ENCODE peak calls at places on chromosomes 4 and X, in eight cellular contexts. C, V, B, F, Q, M, L and U are unnamed samples.

GRCh38 chrX:72052415-72053090 is 79.2 kb downstream of the RTL5 start:
- DNase-seq in C (no peak), V (peak), B (no peak), F (no peak), Q (no peak), M (peak), L (no peak), U (no peak)

GRCh38 chr4:53935780-53936179 is 128.6 kb downstream of the CHIC2 start:
- DNase-seq in C (no peak), V (no peak), B (no peak), F (no peak), Q (no peak), M (peak), L (no peak), U (peak)

GRCh38 chrX:39975094-39975865 is 122.5 kb downstream of the BCOR start:
- DNase-seq in C (no peak), V (peak), B (no peak), F (no peak), Q (no peak), M (no peak), L (no peak), U (no peak)

GRCh38 chr4:6331018-6331417 is 61.4 kb downstream of the WFS1 start:
- DNase-seq in C (no peak), V (no peak), B (peak), F (no peak), Q (no peak), M (no peak), L (peak), U (no peak)

GRCh38 chrX:79366556-79366887 is 612 bp downstream of the ITM2A start:
- DNase-seq in C (no peak), V (no peak), B (no peak), F (no peak), Q (no peak), M (no peak), L (no peak), U (no peak)

GRCh38 chrX:51461053-51462050 is 35.0 kb downstream of the NUDT11 start:
- DNase-seq in C (no peak), V (no peak), B (peak), F (no peak), Q (no peak), M (no peak), L (peak), U (peak)

GRCh38 chr4:109559625-109559982 is 442 bp upstream of the MCUB start:
- DNase-seq in C (no peak), V (peak), B (no peak), F (no peak), Q (no peak), M (no peak), L (peak), U (no peak)

GRCh38 chrX:15214614-15215013 is 55.3 kb downstream of the ASB9 start:
- DNase-seq in C (no peak), V (no peak), B (no peak), F (no peak), Q (no peak), M (no peak), L (no peak), U (no peak)

GRCh38 chrX:37349131-37350033 is at the start of gene PRRG1:
- DNase-seq in C (no peak), V (peak), B (no peak), F (peak), Q (no peak), M (peak), L (no peak), U (peak)

GRCh38 chr4:146333187-146333894 is 119.0 kb downstream of the REELD1 start:
- DNase-seq in C (no peak), V (peak), B (peak), F (no peak), Q (no peak), M (peak), L (peak), U (peak)

GRCh38 chrX:10514891-10515290 is 105.5 kb downstream of the MID1 start:
- DNase-seq in C (no peak), V (no peak), B (no peak), F (no peak), Q (no peak), M (no peak), L (no peak), U (no peak)

GRCh38 chr4:73609688-73610087 is 10.5 kb downstream of the RASSF6 start:
- DNase-seq in C (no peak), V (no peak), B (no peak), F (no peak), Q (no peak), M (no peak), L (no peak), U (no peak)

GRCh38 chr4:184645904-184646610 is 3.2 kb downstream of the CASP3 start:
- DNase-seq in C (no peak), V (no peak), B (no peak), F (no peak), Q (no peak), M (no peak), L (no peak), U (no peak)

GRCh38 chr4:87141428-87141827 is 79.0 kb downstream of the KLHL8 start:
- DNase-seq in C (no peak), V (no peak), B (no peak), F (no peak), Q (no peak), M (no peak), L (no peak), U (no peak)

GRCh38 chrX:38561951-38562719 is 793 bp downstream of the TSPAN7 start:
- DNase-seq in C (no peak), V (peak), B (no peak), F (peak), Q (no peak), M (no peak), L (peak), U (no peak)

GRCh38 chr4:97627785-97628184 is 515.5 kb downstream of the STPG2 start:
- DNase-seq in C (no peak), V (no peak), B (no peak), F (no peak), Q (no peak), M (no peak), L (no peak), U (no peak)

GRCh38 chr4:41530741-41531140 is 7.2 kb upstream of the LIMCH1 start:
- DNase-seq in C (no peak), V (no peak), B (no peak), F (no peak), Q (no peak), M (no peak), L (no peak), U (no peak)

GRCh38 chr4:7045961-7046921 is 3.1 kb downstream of the TADA2B start:
- DNase-seq in C (no peak), V (no peak), B (no peak), F (no peak), Q (no peak), M (no peak), L (peak), U (no peak)

GRCh38 chr4:153137677-153138630 is 66.3 kb upstream of the TRIM2 start:
- DNase-seq in C (no peak), V (peak), B (no peak), F (no peak), Q (no peak), M (no peak), L (no peak), U (no peak)

GRCh38 chr4:27049101-27049829 is 188.6 kb downstream of the STIM2 start:
- DNase-seq in C (no peak), V (no peak), B (no peak), F (no peak), Q (no peak), M (no peak), L (no peak), U (no peak)

GRCh38 chr4:115361781-115362180 is 248.4 kb upstream of the NDST4 start:
- DNase-seq in C (no peak), V (no peak), B (no peak), F (no peak), Q (no peak), M (no peak), L (no peak), U (no peak)

GRCh38 chr4:85557016-85557901 is 82.3 kb downstream of the ARHGAP24 start:
- DNase-seq in C (no peak), V (no peak), B (peak), F (no peak), Q (no peak), M (no peak), L (peak), U (no peak)

GRCh38 chr4:114217150-114217817 is 237.8 kb upstream of the ARSJ start:
- DNase-seq in C (no peak), V (no peak), B (no peak), F (no peak), Q (no peak), M (no peak), L (no peak), U (no peak)

GRCh38 chr4:183348706-183349659 is 26.8 kb upstream of the CLDN24 start:
- DNase-seq in C (no peak), V (peak), B (no peak), F (no peak), Q (no peak), M (peak), L (no peak), U (peak)